ENCODE peak calls at places on chromosomes 2 and 18, in five cellular contexts. C is brain microvascular endothelial cell; L is BE2C; R is cardiac fibroblast; J is CD8-positive, alpha-beta T cell. I is an unnamed sample.

GRCh38 chr2:64220285-64220684 is 76.1 kb upstream of the PELI1 start:
- DNase-seq in C (no peak), L (no peak), R (no peak), J (no peak), I (no peak)

GRCh38 chr2:72689579-72690170 is 136.2 kb downstream of the EXOC6B start:
- DNase-seq in C (no peak), L (no peak), R (peak), J (no peak), I (no peak)

GRCh38 chr2:226903179-226903578 is 67.3 kb downstream of the RHBDD1 start:
- DNase-seq in C (peak), L (no peak), R (peak), J (no peak), I (peak)

GRCh38 chr2:238939074-238939473 is 91.2 kb downstream of the TWIST2 start:
- DNase-seq in C (no peak), L (no peak), R (peak), J (no peak), I (peak)

GRCh38 chr2:39511219-39511785 is 74.2 kb upstream of the MAP4K3 start:
- DNase-seq in C (no peak), L (no peak), R (no peak), J (no peak), I (no peak)

GRCh38 chr2:196234672-196235071 is 63.3 kb upstream of the STK17B start:
- DNase-seq in C (peak), L (no peak), R (peak), J (no peak), I (peak)

GRCh38 chr2:235970204-235971040 is 197.8 kb downstream of the GBX2 start:
- DNase-seq in C (no peak), L (no peak), R (no peak), J (no peak), I (no peak)

GRCh38 chr2:64946737-64947090 is 42.5 kb upstream of the SLC1A4 start:
- DNase-seq in C (no peak), L (no peak), R (no peak), J (no peak), I (no peak)

GRCh38 chr2:31694444-31694843 is 113.7 kb upstream of the SRD5A2 start:
- DNase-seq in C (no peak), L (no peak), R (peak), J (no peak), I (no peak)

GRCh38 chr18:61703508-61703907 is 189.3 kb downstream of the RNF152 start:
- DNase-seq in C (no peak), L (no peak), R (peak), J (no peak), I (peak)

GRCh38 chr2:199455533-199456382 is 2.0 kb downstream of the SATB2 start:
- DNase-seq in C (no peak), L (no peak), R (peak), J (no peak), I (no peak)

GRCh38 chr2:197281421-197281820 is 29.2 kb downstream of the ANKRD44 start:
- DNase-seq in C (no peak), L (no peak), R (no peak), J (no peak), I (no peak)

GRCh38 chr2:26528870-26529269 is 50.9 kb upstream of the OTOF start:
- DNase-seq in C (no peak), L (no peak), R (no peak), J (no peak), I (no peak)

GRCh38 chr2:3789246-3789645 is 85.9 kb downstream of the DCDC2C start:
- DNase-seq in C (no peak), L (no peak), R (peak), J (no peak), I (no peak)

GRCh38 chr2:128301501-128301966 is 17.1 kb downstream of the HS6ST1 start:
- DNase-seq in C (peak), L (no peak), R (peak), J (no peak), I (peak)

GRCh38 chr2:201158111-201158929 is 24.6 kb upstream of the CASP10 start:
- DNase-seq in C (peak), L (peak), R (peak), J (peak), I (peak)
- TF ChIP-seq CTCF in C (peak), L (peak), R (peak), J (peak), I (peak)

GRCh38 chr2:10042301-10043161 is 819 bp upstream of the KLF11 start:
- DNase-seq in C (peak), L (no peak), R (peak), J (no peak), I (no peak)
- H3K4me3 ChIP-seq in C (peak), L (no peak), R (peak), J (peak), I (peak)

DNA sequence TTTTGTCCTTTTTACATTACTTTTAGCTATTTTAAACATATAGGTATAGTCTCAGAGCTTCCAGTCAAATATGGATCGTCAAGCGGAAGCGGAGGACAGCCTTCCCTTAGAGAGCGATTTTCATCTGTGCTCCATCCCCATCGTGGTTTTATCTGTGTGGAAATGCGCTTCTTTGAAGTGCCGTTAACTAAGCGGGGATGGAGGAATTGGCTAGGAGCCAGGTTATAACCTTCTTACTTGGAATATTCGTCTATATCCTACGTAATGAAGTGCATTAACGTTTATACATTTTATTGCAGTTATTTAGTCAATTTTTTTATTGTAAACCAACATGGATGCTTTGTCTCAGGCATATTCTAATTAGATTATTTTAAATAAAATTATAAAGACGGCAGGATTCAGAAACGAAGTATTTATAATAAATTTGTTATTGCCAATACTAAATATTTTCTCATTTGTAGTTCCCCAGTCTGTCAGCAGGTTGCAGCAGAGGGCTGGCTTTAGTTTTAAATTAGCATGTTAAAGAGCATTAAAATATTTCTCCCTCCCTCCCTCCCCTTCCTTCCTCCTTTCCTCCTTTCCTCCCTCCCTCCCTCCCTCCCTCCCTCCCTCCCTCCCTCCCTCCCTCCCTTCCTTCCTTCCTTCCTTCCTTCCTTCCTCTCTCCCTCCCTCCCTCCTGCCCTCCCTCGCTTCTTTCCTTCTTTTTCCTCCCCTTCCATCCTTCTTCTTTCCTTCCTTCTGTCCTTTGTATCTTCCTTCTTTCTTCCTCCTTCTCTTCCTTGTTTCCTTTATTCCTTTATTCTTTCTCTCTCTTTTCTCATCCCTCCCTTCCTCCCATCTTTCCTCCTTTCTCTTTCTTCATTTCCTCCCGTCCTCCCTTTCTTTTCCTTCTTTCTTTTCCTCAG is 80.6 kb upstream of the DOCK10 start:
- DNase-seq in C (peak), L (peak), R (peak), J (peak), I (no peak)
- TF ChIP-seq CTCF in C (peak), L (peak), R (peak), J (peak), I (peak)

GRCh38 chr2:181954538-181954883 is 31.1 kb upstream of the PPP1R1C start:
- DNase-seq in C (no peak), L (no peak), R (no peak), J (no peak), I (no peak)
- H3K4me3 ChIP-seq in C (peak), L (peak), R (peak), J (no peak), I (no peak)

GRCh38 chr18:68843467-68844089 is 45.7 kb downstream of the CCDC102B start:
- DNase-seq in C (no peak), L (no peak), R (peak), J (no peak), I (no peak)
- TF ChIP-seq CTCF in C (peak), L (no peak), R (peak), J (no peak), I (no peak)

I was measured in AG09309.